ENCODE peak calls at places on chromosomes 3 and 15, in five cellular contexts. One of them, this sample, is unnamed.

GRCh38 chr3:4982773-4983738 is 3.8 kb downstream of the BHLHE40 start:
- DNase-seq in transverse colon: no peak
- DNase-seq in IMR-90: peak; percentile 33
- DNase-seq in heart left ventricle: no peak
- DNase-seq in esophagus muscularis mucosa: no peak
- DNase-seq in this sample: no peak

GRCh38 chr3:14224895-14225294 is 46.3 kb downstream of the LSM3 start:
- DNase-seq in heart left ventricle: no peak
- DNase-seq in transverse colon: no peak
- DNase-seq in esophagus muscularis mucosa: no peak
- DNase-seq in IMR-90: peak; percentile 51
- DNase-seq in this sample: no peak

GRCh38 chr3:18046531-18046930 is 304.1 kb upstream of the TBC1D5 start:
- DNase-seq in esophagus muscularis mucosa: no peak
- DNase-seq in transverse colon: no peak
- DNase-seq in heart left ventricle: no peak
- DNase-seq in IMR-90: no peak
- DNase-seq in this sample: no peak

GRCh38 chr15:66131200-66131599 is 122.3 kb downstream of the MEGF11 start:
- DNase-seq in esophagus muscularis mucosa: no peak
- DNase-seq in heart left ventricle: no peak
- DNase-seq in IMR-90: no peak
- DNase-seq in transverse colon: no peak
- DNase-seq in this sample: no peak

GRCh38 chr15:64892850-64893403 is 18.8 kb upstream of the ANKDD1A start:
- DNase-seq in IMR-90: no peak
- DNase-seq in esophagus muscularis mucosa: no peak
- DNase-seq in transverse colon: no peak
- DNase-seq in heart left ventricle: no peak
- DNase-seq in this sample: peak; percentile 62

GRCh38 chr15:60972301-60972700 is 256.8 kb downstream of the RORA start:
- DNase-seq in esophagus muscularis mucosa: peak; percentile 62
- DNase-seq in IMR-90: peak; percentile 99
- DNase-seq in heart left ventricle: no peak
- DNase-seq in transverse colon: no peak
- DNase-seq in this sample: no peak

GRCh38 chr3:49699281-49699723 is 9.9 kb downstream of the RNF123 start:
- DNase-seq in esophagus muscularis mucosa: no peak
- DNase-seq in heart left ventricle: no peak
- DNase-seq in transverse colon: no peak
- DNase-seq in IMR-90: no peak
- DNase-seq in this sample: no peak

GRCh38 chr3:168996622-168997021 is 666.9 kb downstream of the MECOM start:
- DNase-seq in IMR-90: peak; percentile 34
- DNase-seq in transverse colon: no peak
- DNase-seq in heart left ventricle: no peak
- DNase-seq in esophagus muscularis mucosa: no peak
- DNase-seq in this sample: no peak

GRCh38 chr3:14460342-14461005 is 58.1 kb downstream of the SLC6A6 start:
- DNase-seq in IMR-90: peak; percentile 93
- DNase-seq in heart left ventricle: peak; percentile 78
- DNase-seq in esophagus muscularis mucosa: no peak
- DNase-seq in transverse colon: peak; percentile 29
- DNase-seq in this sample: no peak

GRCh38 chr3:66302288-66302687 is 81.5 kb downstream of the SLC25A26 start:
- DNase-seq in esophagus muscularis mucosa: no peak
- DNase-seq in IMR-90: no peak
- DNase-seq in heart left ventricle: no peak
- DNase-seq in transverse colon: no peak
- DNase-seq in this sample: no peak

GRCh38 chr3:53773586-53774368 is 72.4 kb downstream of the CHDH start:
- DNase-seq in heart left ventricle: no peak
- DNase-seq in IMR-90: peak; percentile 89
- DNase-seq in esophagus muscularis mucosa: no peak
- DNase-seq in transverse colon: no peak
- DNase-seq in this sample: no peak

GRCh38 chr3:146521356-146521755 is 23.1 kb downstream of the PLSCR1 start:
- DNase-seq in heart left ventricle: no peak
- DNase-seq in transverse colon: no peak
- DNase-seq in IMR-90: peak; percentile 71
- DNase-seq in esophagus muscularis mucosa: no peak
- DNase-seq in this sample: no peak

GRCh38 chr15:44796508-44796907 is 60.2 kb downstream of the TRIM69 start:
- DNase-seq in IMR-90: no peak
- DNase-seq in esophagus muscularis mucosa: no peak
- DNase-seq in heart left ventricle: no peak
- DNase-seq in transverse colon: no peak
- DNase-seq in this sample: no peak

GRCh38 chr3:31224936-31225335 is 307.8 kb upstream of the STT3B start:
- DNase-seq in esophagus muscularis mucosa: no peak
- DNase-seq in heart left ventricle: no peak
- DNase-seq in transverse colon: no peak
- DNase-seq in IMR-90: no peak
- DNase-seq in this sample: no peak

GRCh38 chr3:132034486-132035464 is at the start of gene CPNE4:
- DNase-seq in esophagus muscularis mucosa: no peak
- DNase-seq in transverse colon: peak; percentile 54
- DNase-seq in IMR-90: peak; percentile 51
- DNase-seq in heart left ventricle: peak; percentile 72
- DNase-seq in this sample: peak; percentile 57

GRCh38 chr3:190443257-190443656 is 6.4 kb downstream of the TMEM207 start:
- DNase-seq in heart left ventricle: no peak
- DNase-seq in transverse colon: no peak
- DNase-seq in esophagus muscularis mucosa: no peak
- DNase-seq in IMR-90: peak; percentile 44
- DNase-seq in this sample: no peak

GRCh38 chr3:147758786-147759185 is 349.6 kb downstream of the ZIC1 start:
- DNase-seq in IMR-90: no peak
- DNase-seq in transverse colon: no peak
- DNase-seq in esophagus muscularis mucosa: no peak
- DNase-seq in heart left ventricle: no peak
- DNase-seq in this sample: no peak

GRCh38 chr3:177525987-177526712 is 328.9 kb upstream of the TBL1XR1 start:
- DNase-seq in esophagus muscularis mucosa: no peak
- DNase-seq in heart left ventricle: no peak
- DNase-seq in transverse colon: no peak
- DNase-seq in IMR-90: no peak
- DNase-seq in this sample: no peak

GRCh38 chr3:144590854-144591253 is 619.2 kb downstream of the DIPK2A start:
- DNase-seq in transverse colon: no peak
- DNase-seq in esophagus muscularis mucosa: no peak
- DNase-seq in IMR-90: peak; percentile 94
- DNase-seq in heart left ventricle: no peak
- DNase-seq in this sample: no peak

GRCh38 chr15:38707802-38708671 is 143.4 kb upstream of the RASGRP1 start:
- DNase-seq in heart left ventricle: no peak
- DNase-seq in esophagus muscularis mucosa: no peak
- DNase-seq in IMR-90: peak; percentile 80
- DNase-seq in transverse colon: peak; percentile 38
- DNase-seq in this sample: no peak

GRCh38 chr3:100073555-100074307 is 40.6 kb downstream of the FILIP1L start:
- DNase-seq in esophagus muscularis mucosa: no peak
- DNase-seq in heart left ventricle: peak; percentile 62
- DNase-seq in transverse colon: peak; percentile 26
- DNase-seq in IMR-90: peak; percentile 97
- DNase-seq in this sample: no peak

GRCh38 chr3:129596194-129597086 is 10.0 kb downstream of the PLXND1 start:
- DNase-seq in esophagus muscularis mucosa: no peak
- DNase-seq in transverse colon: peak; percentile 48
- DNase-seq in heart left ventricle: peak; percentile 93
- DNase-seq in IMR-90: peak; percentile 96
- DNase-seq in this sample: no peak

GRCh38 chr3:44983413-44984040 is 7.5 kb downstream of the EXOSC7 start:
- DNase-seq in transverse colon: no peak
- DNase-seq in esophagus muscularis mucosa: no peak
- DNase-seq in IMR-90: no peak
- DNase-seq in heart left ventricle: no peak
- DNase-seq in this sample: no peak

GRCh38 chr3:44981220-44981619 is 5.2 kb downstream of the EXOSC7 start:
- DNase-seq in transverse colon: no peak
- DNase-seq in heart left ventricle: no peak
- DNase-seq in IMR-90: peak; percentile 27
- DNase-seq in esophagus muscularis mucosa: no peak
- DNase-seq in this sample: no peak

GRCh38 chr3:44984335-44984734 is 8.3 kb downstream of the EXOSC7 start:
- DNase-seq in heart left ventricle: no peak
- DNase-seq in esophagus muscularis mucosa: no peak
- DNase-seq in transverse colon: no peak
- DNase-seq in IMR-90: no peak
- DNase-seq in this sample: no peak

GRCh38 chr3:44981751-44982150 is 5.7 kb downstream of the EXOSC7 start:
- DNase-seq in heart left ventricle: no peak
- DNase-seq in transverse colon: no peak
- DNase-seq in IMR-90: no peak
- DNase-seq in esophagus muscularis mucosa: no peak
- DNase-seq in this sample: no peak

DNA sequence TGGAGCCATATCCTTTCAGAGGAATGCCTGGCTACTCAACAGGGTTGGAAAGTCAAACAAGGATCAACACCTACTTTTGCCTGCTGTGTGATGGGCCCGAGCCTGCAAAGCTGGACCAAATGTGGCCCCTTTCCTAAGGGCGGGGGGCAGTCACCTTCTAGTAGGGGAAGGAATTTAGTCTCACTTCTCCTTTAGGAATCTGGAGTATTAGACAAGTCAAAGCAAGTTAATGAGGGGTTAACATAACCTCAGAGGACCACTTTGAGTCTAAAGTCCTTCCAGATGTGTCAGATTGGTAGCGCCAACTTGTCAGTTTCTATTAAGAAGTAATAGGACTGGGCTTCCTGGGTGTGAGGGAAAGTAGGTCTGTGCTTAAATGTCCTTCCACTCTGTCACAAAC is 6.8 kb downstream of the EXOSC7 start:
- DNase-seq in heart left ventricle: no peak
- DNase-seq in transverse colon: no peak
- DNase-seq in IMR-90: no peak
- DNase-seq in esophagus muscularis mucosa: no peak
- DNase-seq in this sample: no peak
- H3K9me3 ChIP-seq in heart left ventricle: no peaks in the 10 kb centered on the region
- H3K9me3 ChIP-seq in transverse colon: no peaks in the 10 kb centered on the region
- H3K9me3 ChIP-seq in IMR-90: no peaks in the 10 kb centered on the region
- H3K9me3 ChIP-seq in esophagus muscularis mucosa: no peaks in the 10 kb centered on the region
- H3K9me3 ChIP-seq in this sample: no peaks in the 10 kb centered on the region

GRCh38 chr3:162718697-162719096 is 1222.1 kb downstream of the OTOL1 start:
- DNase-seq in heart left ventricle: no peak
- DNase-seq in esophagus muscularis mucosa: no peak
- DNase-seq in IMR-90: no peak
- DNase-seq in transverse colon: no peak
- DNase-seq in this sample: no peak
- TF ChIP-seq POLR2A in heart left ventricle: no peak
- TF ChIP-seq POLR2A in esophagus muscularis mucosa: no peak
- TF ChIP-seq POLR2A in IMR-90: no peak
- TF ChIP-seq POLR2A in transverse colon: no peak
- TF ChIP-seq POLR2A in this sample: no peak

GRCh38 chr3:192918275-192918588 is 576 bp upstream of the MB21D2 start:
- DNase-seq in IMR-90: no peak
- DNase-seq in esophagus muscularis mucosa: no peak
- DNase-seq in heart left ventricle: no peak
- DNase-seq in transverse colon: no peak
- DNase-seq in this sample: no peak

GRCh38 chr3:192917258-192917507 is 473 bp downstream of the MB21D2 start:
- DNase-seq in heart left ventricle: no peak
- DNase-seq in esophagus muscularis mucosa: no peak
- DNase-seq in transverse colon: no peak
- DNase-seq in IMR-90: no peak
- DNase-seq in this sample: no peak

GRCh38 chr3:192915724-192916123 is 1.9 kb downstream of the MB21D2 start:
- DNase-seq in heart left ventricle: no peak
- DNase-seq in transverse colon: no peak
- DNase-seq in IMR-90: peak; percentile 36
- DNase-seq in esophagus muscularis mucosa: no peak
- DNase-seq in this sample: no peak

GRCh38 chr3:192916455-192917257 is 1.0 kb downstream of the MB21D2 start:
- DNase-seq in heart left ventricle: peak; percentile 78
- DNase-seq in IMR-90: peak; percentile 73
- DNase-seq in esophagus muscularis mucosa: peak; percentile 92
- DNase-seq in transverse colon: peak; percentile 60
- DNase-seq in this sample: peak; percentile 36

GRCh38 chr3:192917508-192918274 is at the start of gene MB21D2:
- DNase-seq in heart left ventricle: peak; percentile 84
- DNase-seq in IMR-90: peak; percentile 80
- DNase-seq in esophagus muscularis mucosa: peak; percentile 93
- DNase-seq in transverse colon: peak; percentile 69
- DNase-seq in this sample: peak; percentile 89
- H3K4me3 ChIP-seq in heart left ventricle: peak within 1 kb of the TSS; percentile 79
- H3K4me3 ChIP-seq in IMR-90: peak within 1 kb of the TSS; percentile 79
- H3K4me3 ChIP-seq in esophagus muscularis mucosa: peak within 1 kb of the TSS; percentile 86
- H3K4me3 ChIP-seq in transverse colon: peak within 1 kb of the TSS; percentile 87
- H3K4me3 ChIP-seq in this sample: peak within 1 kb of the TSS; percentile 75

GRCh38 chr15:27095809-27096580 is 125.0 kb downstream of the GABRG3 start:
- DNase-seq in heart left ventricle: no peak
- DNase-seq in esophagus muscularis mucosa: peak; percentile 64
- DNase-seq in transverse colon: no peak
- DNase-seq in IMR-90: no peak
- DNase-seq in this sample: no peak
- H3K9me3 ChIP-seq in heart left ventricle: no peaks in the 10 kb centered on the region
- H3K9me3 ChIP-seq in esophagus muscularis mucosa: no peaks in the 10 kb centered on the region
- H3K9me3 ChIP-seq in transverse colon: no peaks in the 10 kb centered on the region
- H3K9me3 ChIP-seq in IMR-90: peaks cover 25% of the 10 kb centered on the region
- H3K9me3 ChIP-seq in this sample: peaks cover 3% of the 10 kb centered on the region

GRCh38 chr3:119579366-119580147 is at the start of gene ADPRH:
- DNase-seq in transverse colon: peak; percentile 86
- DNase-seq in heart left ventricle: peak; percentile 86
- DNase-seq in esophagus muscularis mucosa: peak; percentile 93
- DNase-seq in IMR-90: peak; percentile 17
- DNase-seq in this sample: peak; percentile 89
- TF ChIP-seq POLR2A in transverse colon: peak; percentile 34
- TF ChIP-seq POLR2A in heart left ventricle: no peak
- TF ChIP-seq POLR2A in esophagus muscularis mucosa: no peak
- TF ChIP-seq POLR2A in IMR-90: no peak
- TF ChIP-seq POLR2A in this sample: no peak

GRCh38 chr3:11634081-11634635 is 9.6 kb downstream of the VGLL4 start:
- DNase-seq in esophagus muscularis mucosa: no peak
- DNase-seq in IMR-90: no peak
- DNase-seq in heart left ventricle: peak; percentile 48
- DNase-seq in transverse colon: no peak
- DNase-seq in this sample: no peak
- H3K4me3 ChIP-seq in esophagus muscularis mucosa: no peak overlapping the region
- H3K4me3 ChIP-seq in IMR-90: no peak overlapping the region
- H3K4me3 ChIP-seq in heart left ventricle: peak overlapping the region; percentile 41
- H3K4me3 ChIP-seq in transverse colon: no peak overlapping the region
- H3K4me3 ChIP-seq in this sample: no peak overlapping the region

This sample was measured in Peyer's patch.